ENCODE peak calls at places on chromosome X, in four cellular contexts. One of them, this sample, is unnamed.

GRCh38 chrX:134074151-134074550 is 88.8 kb upstream of the GPC3 start:
- DNase-seq in A549: no peak
- DNase-seq in HepG2: peak; percentile 2
- DNase-seq in K562: no peak
- DNase-seq in this sample: no peak

GRCh38 chrX:118047446-118048186 is 69.0 kb downstream of the KLHL13 start:
- DNase-seq in A549: no peak
- DNase-seq in HepG2: no peak
- DNase-seq in K562: no peak
- DNase-seq in this sample: no peak

GRCh38 chrX:21838937-21839333 is 482 bp upstream of the MBTPS2 start:
- DNase-seq in A549: peak; percentile 34
- DNase-seq in HepG2: peak; percentile 1
- DNase-seq in K562: no peak
- DNase-seq in this sample: no peak

GRCh38 chrX:37871626-37872302 is 24.4 kb upstream of the DYNLT3 start:
- DNase-seq in A549: peak; percentile 52
- DNase-seq in HepG2: no peak
- DNase-seq in K562: peak; percentile 67
- DNase-seq in this sample: no peak

GRCh38 chrX:131675596-131676194 is 131.8 kb downstream of the OR13H1 start:
- DNase-seq in A549: peak; percentile 34
- DNase-seq in HepG2: peak; percentile 8
- DNase-seq in K562: peak; percentile 32
- DNase-seq in this sample: no peak

GRCh38 chrX:9890541-9891200 is 76.5 kb upstream of the CLDN34 start:
- DNase-seq in A549: no peak
- DNase-seq in HepG2: no peak
- DNase-seq in K562: no peak
- DNase-seq in this sample: no peak

GRCh38 chrX:30920271-30920670 is 31.2 kb upstream of the TAB3 start:
- DNase-seq in A549: no peak
- DNase-seq in HepG2: no peak
- DNase-seq in K562: no peak
- DNase-seq in this sample: no peak

GRCh38 chrX:135528274-135528673 is 7.8 kb downstream of the INTS6L start:
- DNase-seq in A549: no peak
- DNase-seq in HepG2: no peak
- DNase-seq in K562: no peak
- DNase-seq in this sample: no peak

GRCh38 chrX:133947022-133947421 is 38.4 kb downstream of the GPC3 start:
- DNase-seq in A549: no peak
- DNase-seq in HepG2: no peak
- DNase-seq in K562: no peak
- DNase-seq in this sample: no peak

GRCh38 chrX:97332963-97333362 is 449.3 kb downstream of the RPA4 start:
- DNase-seq in A549: no peak
- DNase-seq in HepG2: no peak
- DNase-seq in K562: no peak
- DNase-seq in this sample: no peak

GRCh38 chrX:149120459-149120858 is 384.6 kb downstream of the IDS start:
- DNase-seq in A549: no peak
- DNase-seq in HepG2: no peak
- DNase-seq in K562: no peak
- DNase-seq in this sample: no peak

GRCh38 chrX:24574743-24575142 is 72.4 kb downstream of the PCYT1B start:
- DNase-seq in A549: no peak
- DNase-seq in HepG2: no peak
- DNase-seq in K562: no peak
- DNase-seq in this sample: no peak

GRCh38 chrX:122268353-122268752 is 915.7 kb upstream of the GRIA3 start:
- DNase-seq in A549: no peak
- DNase-seq in HepG2: no peak
- DNase-seq in K562: no peak
- DNase-seq in this sample: no peak

GRCh38 chrX:24294619-24295018 is 19.2 kb downstream of the SUPT20HL2 start:
- DNase-seq in A549: peak; percentile 7
- DNase-seq in HepG2: no peak
- DNase-seq in K562: peak; percentile 12
- DNase-seq in this sample: no peak

GRCh38 chrX:150464001-150464400 is 100.9 kb downstream of the MAMLD1 start:
- DNase-seq in A549: no peak
- DNase-seq in HepG2: no peak
- DNase-seq in K562: no peak
- DNase-seq in this sample: no peak

GRCh38 chrX:107324493-107325310 is 118.3 kb downstream of the DNAAF6 start:
- DNase-seq in A549: peak; percentile 41
- DNase-seq in HepG2: no peak
- DNase-seq in K562: peak; percentile 9
- DNase-seq in this sample: no peak

GRCh38 chrX:110992611-110993010 is 103.4 kb upstream of the PAK3 start:
- DNase-seq in A549: peak; percentile 21
- DNase-seq in HepG2: peak; percentile 5
- DNase-seq in K562: peak; percentile 29
- DNase-seq in this sample: no peak

GRCh38 chrX:18873189-18873791 is 110.6 kb downstream of the PHKA2 start:
- DNase-seq in A549: no peak
- DNase-seq in HepG2: no peak
- DNase-seq in K562: no peak
- DNase-seq in this sample: no peak

GRCh38 chrX:131792789-131793462 is 230.2 kb upstream of the STK26 start:
- DNase-seq in A549: peak; percentile 95
- DNase-seq in HepG2: no peak
- DNase-seq in K562: no peak
- DNase-seq in this sample: peak; percentile 90

GRCh38 chrX:47177079-47177478 is 16.6 kb upstream of the UBA1 start:
- DNase-seq in A549: no peak
- DNase-seq in HepG2: no peak
- DNase-seq in K562: no peak
- DNase-seq in this sample: no peak

GRCh38 chrX:17535229-17535628 is 160.2 kb downstream of the NHS start:
- DNase-seq in A549: peak; percentile 46
- DNase-seq in HepG2: peak; percentile 18
- DNase-seq in K562: peak; percentile 35
- DNase-seq in this sample: no peak

DNA sequence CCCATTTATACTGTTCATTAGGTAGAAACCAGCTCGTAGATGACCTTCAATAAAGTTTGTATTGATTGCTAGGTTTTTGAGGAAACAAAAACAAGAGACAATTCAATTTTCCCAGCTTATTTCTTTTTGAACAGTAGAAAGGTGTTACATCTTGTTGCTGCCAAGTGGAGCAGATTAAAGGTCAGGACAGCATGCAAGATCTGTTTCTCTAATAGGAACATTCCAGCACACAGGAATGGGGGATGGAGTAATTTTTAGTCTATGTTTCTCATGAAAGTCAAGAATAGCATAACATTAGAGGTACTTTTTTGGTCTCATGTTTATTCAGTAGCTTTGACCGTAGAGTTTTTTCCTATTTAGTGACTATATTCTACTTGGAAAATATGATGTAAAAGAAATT is 132.4 kb downstream of the IL1RAPL1 start:
- DNase-seq in A549: no peak
- DNase-seq in HepG2: no peak
- DNase-seq in K562: no peak
- DNase-seq in this sample: no peak
- TF ChIP-seq RFX5 in A549: no peak
- TF ChIP-seq RFX5 in HepG2: no peak
- TF ChIP-seq RFX5 in K562: no peak
- TF ChIP-seq RFX5 in this sample: no peak

DNA sequence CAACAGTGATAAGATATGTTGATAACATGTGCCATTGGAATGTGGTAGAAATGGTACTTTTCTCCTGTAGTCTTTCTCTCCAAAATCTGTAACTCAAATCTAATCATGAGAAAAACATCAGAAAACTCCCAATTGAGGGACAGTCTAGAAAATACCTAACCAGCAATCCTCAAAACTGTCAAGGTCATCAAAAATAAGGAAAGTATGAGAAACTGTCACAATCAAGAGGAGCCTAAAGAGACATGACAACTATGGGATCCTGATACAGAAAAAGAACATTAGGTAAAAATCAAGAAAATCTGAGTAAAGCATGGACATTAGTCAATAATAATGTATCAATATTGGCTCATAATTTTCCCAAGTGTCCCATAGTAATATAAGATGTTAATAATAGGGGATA is 124.5 kb upstream of the PPP1R2C start:
- DNase-seq in A549: no peak
- DNase-seq in HepG2: no peak
- DNase-seq in K562: no peak
- DNase-seq in this sample: no peak
- TF ChIP-seq MYC in A549: no peak
- TF ChIP-seq MYC in HepG2: no peak
- TF ChIP-seq MYC in K562: no peak
- TF ChIP-seq MYC in this sample: no peak

DNA sequence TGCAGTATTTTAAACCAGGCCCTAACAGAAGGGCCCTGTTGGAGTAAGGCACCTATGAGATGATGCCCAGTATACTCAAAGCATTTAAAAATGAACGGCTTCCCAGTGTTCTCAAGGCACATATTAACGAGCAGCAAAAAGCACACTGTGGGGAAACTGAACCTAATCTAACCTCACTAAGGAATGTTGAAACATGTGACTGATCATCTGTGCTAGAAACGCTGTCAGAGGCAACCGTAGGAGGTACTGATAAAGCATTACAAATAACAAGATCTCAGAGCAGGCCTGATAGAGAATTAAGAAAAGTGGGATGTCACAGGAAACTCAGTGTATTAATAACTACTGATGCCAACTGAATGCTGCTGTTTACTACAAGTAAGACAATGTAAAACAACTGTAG is 24.0 kb downstream of the ASB9 start:
- DNase-seq in A549: no peak
- DNase-seq in HepG2: no peak
- DNase-seq in K562: no peak
- DNase-seq in this sample: no peak
- TF ChIP-seq RFX5 in A549: no peak
- TF ChIP-seq RFX5 in HepG2: no peak
- TF ChIP-seq RFX5 in K562: no peak
- TF ChIP-seq RFX5 in this sample: no peak

DNA sequence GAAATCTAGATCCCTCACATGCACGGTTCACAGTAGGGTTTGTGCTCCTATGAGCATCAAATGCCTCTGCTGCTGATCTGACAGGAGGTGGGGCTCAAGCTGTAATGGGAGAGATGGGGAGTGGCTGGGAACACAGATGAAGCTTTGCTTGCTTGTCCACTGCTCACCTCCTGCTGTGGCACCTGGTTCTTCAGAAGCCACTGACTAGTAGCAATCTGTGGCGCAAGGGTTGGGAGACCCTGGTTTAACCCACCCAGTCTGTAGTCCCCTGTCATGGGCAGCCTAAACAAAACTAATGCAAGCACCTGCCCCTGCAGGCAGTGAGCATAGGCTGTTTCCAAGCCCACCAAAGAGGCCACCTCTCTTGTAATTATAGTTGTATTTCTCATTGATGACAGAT is 116.6 kb downstream of the SHOX start:
- DNase-seq in A549: no peak
- DNase-seq in HepG2: no peak
- DNase-seq in K562: no peak
- DNase-seq in this sample: no peak
- TF ChIP-seq MYC in A549: no peak
- TF ChIP-seq MYC in HepG2: no peak
- TF ChIP-seq MYC in K562: no peak
- TF ChIP-seq MYC in this sample: no peak

DNA sequence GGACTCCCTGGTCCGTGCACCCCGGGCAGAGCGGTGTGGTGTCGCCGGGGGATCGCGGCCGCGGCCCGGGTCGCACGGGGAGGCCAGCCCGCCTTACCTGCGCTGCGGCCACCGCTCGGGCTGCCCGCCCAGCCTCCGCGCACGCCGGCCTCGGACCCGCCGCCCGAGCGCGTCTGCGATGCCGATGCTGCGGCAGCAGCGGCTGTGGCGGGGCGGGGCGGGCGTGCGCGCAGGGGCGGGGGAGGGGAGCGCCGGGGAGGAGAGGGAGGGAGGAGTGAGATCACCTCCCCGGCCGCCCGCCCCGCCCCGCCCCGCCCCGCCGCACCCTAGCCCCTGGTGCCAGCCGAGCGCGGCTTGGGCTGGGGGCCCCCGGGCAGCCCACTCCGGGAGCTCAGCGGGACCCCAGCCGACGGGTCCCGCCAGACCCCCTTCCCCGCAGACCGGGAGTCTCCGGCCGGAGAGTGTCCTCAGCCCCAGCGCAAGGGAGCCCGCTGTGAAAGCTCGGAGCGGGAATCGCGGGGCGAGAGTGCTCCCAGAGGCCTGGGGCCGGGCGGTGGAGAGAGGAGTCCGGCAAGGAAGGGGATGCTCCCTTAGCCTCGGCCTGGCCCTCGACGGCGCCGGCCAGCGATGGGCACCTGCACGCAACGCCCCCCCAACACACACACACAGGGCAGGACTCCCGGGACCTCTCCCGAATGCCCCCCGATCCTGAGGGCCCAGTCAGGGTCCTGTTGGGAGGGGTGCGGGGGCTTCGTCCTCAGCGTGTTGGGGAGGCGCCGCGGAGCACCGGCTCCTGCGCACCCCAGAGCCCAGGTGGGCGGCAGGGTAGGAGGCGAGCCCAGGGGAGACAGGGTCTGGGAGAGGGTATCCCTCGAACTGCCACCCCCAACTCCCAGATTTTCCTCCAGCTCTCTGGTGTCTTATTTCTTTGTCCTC is at the start of gene L1CAM:
- DNase-seq in A549: no peak
- DNase-seq in HepG2: no peak
- DNase-seq in K562: peak; percentile 76
- DNase-seq in this sample: no peak
- TF ChIP-seq RFX5 in A549: no peak
- TF ChIP-seq RFX5 in HepG2: no peak
- TF ChIP-seq RFX5 in K562: no peak
- TF ChIP-seq RFX5 in this sample: no peak

DNA sequence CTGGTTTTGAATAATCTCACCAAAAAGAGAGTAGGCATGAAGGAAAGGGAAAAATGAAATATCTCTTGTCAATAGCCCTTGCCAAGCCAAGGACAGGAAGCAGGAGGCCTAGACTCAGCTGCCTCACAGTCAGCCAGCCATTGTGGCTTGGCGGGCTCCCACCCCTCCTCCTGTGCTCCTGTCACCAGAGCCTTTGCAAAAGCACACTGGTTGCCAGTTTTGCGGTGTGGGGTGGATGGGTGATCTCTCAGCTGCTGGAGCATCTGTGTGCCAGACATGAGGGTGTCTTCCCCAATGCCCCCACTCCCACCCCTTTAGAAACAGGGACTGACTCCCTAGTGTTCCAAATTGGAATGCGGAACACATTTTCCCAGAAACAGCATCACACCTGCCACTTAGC is 26.1 kb downstream of the ARHGEF6 start:
- DNase-seq in A549: no peak
- DNase-seq in HepG2: no peak
- DNase-seq in K562: no peak
- DNase-seq in this sample: no peak
- TF ChIP-seq MYC in A549: no peak
- TF ChIP-seq MYC in HepG2: no peak
- TF ChIP-seq MYC in K562: no peak
- TF ChIP-seq MYC in this sample: no peak